ENCODE peak calls at places on chromosome 4, in nine cellular contexts. Z is natural killer cell; M is heart left ventricle; L is immature natural killer cell; F is neural crest cell; I is heart right ventricle; E is retinal pigment epithelial cell; X is stimulated activated CD4-positive, alpha-beta T cell treated with anti-CD3 and anti-CD28 coated beads, Interleukin-12 subunit alpha, Interleukin-12 subunit beta, amount 100 ng/mL, for 48 hours; D is stomach. A is an unnamed sample.
A peak's percentile ranks its signal among the peaks of the same experiment; 100 is the strongest.

GRCh38 chr4:74423101-74423500 is 21.8 kb upstream of the AREG start:
- DNase-seq in F (no peak), X (no peak), D (peak; percentile 57), E (no peak), Z (no peak), I (no peak), M (peak; percentile 72), L (no peak), A (no peak)

GRCh38 chr4:7337196-7338058 is 97.3 kb downstream of the PSAPL1 start:
- DNase-seq in Z (no peak), D (no peak), E (no peak), X (no peak), I (no peak), L (no peak), F (no peak), M (no peak), A (no peak)

GRCh38 chr4:72557021-72557420 is 12.0 kb downstream of the ADAMTS3 start:
- DNase-seq in X (no peak), Z (no peak), L (no peak), E (no peak), F (no peak), M (no peak), I (no peak), D (no peak), A (no peak)

GRCh38 chr4:185708348-185708747 is 103.6 kb downstream of the SORBS2 start:
- DNase-seq in X (no peak), D (no peak), M (no peak), E (peak; percentile 73), L (no peak), I (no peak), F (no peak), Z (no peak), A (no peak)

GRCh38 chr4:149914101-149914500 is 98.5 kb upstream of the IQCM start:
- DNase-seq in Z (no peak), F (no peak), M (no peak), E (no peak), X (no peak), I (no peak), L (no peak), D (no peak), A (no peak)

GRCh38 chr4:30264465-30264864 is 455.7 kb upstream of the PCDH7 start:
- DNase-seq in Z (no peak), X (no peak), I (no peak), E (no peak), F (no peak), L (no peak), M (no peak), D (no peak), A (no peak)

GRCh38 chr4:187744911-187745310 is 250.7 kb upstream of the ZFP42 start:
- DNase-seq in L (no peak), X (no peak), E (no peak), M (no peak), F (no peak), D (no peak), Z (no peak), I (no peak), A (no peak)

GRCh38 chr4:88811904-88812303 is 114.3 kb upstream of the NAP1L5 start:
- DNase-seq in F (no peak), X (no peak), M (no peak), D (no peak), Z (no peak), L (no peak), E (no peak), I (no peak), A (no peak)

GRCh38 chr4:128521634-128522253 is 234.1 kb upstream of the PGRMC2 start:
- DNase-seq in I (no peak), X (no peak), E (no peak), D (no peak), F (no peak), M (no peak), Z (no peak), L (no peak), A (no peak)

GRCh38 chr4:105274504-105274903 is 127.8 kb downstream of the TET2 start:
- DNase-seq in L (no peak), I (no peak), M (no peak), E (no peak), X (no peak), Z (no peak), D (no peak), F (no peak), A (no peak)

GRCh38 chr4:182530451-182530850 is 287.2 kb downstream of the TENM3 start:
- DNase-seq in F (no peak), X (no peak), E (no peak), Z (no peak), D (no peak), I (no peak), L (no peak), M (no peak), A (no peak)